ENCODE peak calls at places on chromosomes 11 and 22, in four cellular contexts. E, Q, X and T are unnamed samples.

GRCh38 chr11:17432041-17432440 is 43.6 kb upstream of the KCNJ11 start:
- DNase-seq in Q (no peak), E (no peak), X (no peak), T (no peak)

GRCh38 chr11:85769758-85770157 is 41.2 kb downstream of the SYTL2 start:
- DNase-seq in E (no peak), X (no peak), Q (no peak), T (no peak)

GRCh38 chr22:31637938-31638618 is 23.9 kb downstream of the PISD start:
- DNase-seq in E (no peak), Q (no peak), X (no peak), T (peak)

GRCh38 chr11:72430743-72431570 is 3.4 kb downstream of the CLPB start:
- DNase-seq in E (peak), X (no peak), Q (peak), T (no peak)

GRCh38 chr11:128796275-128796674 is 70.8 kb downstream of the KCNJ1 start:
- DNase-seq in Q (no peak), E (peak), X (no peak), T (peak)

GRCh38 chr22:38031491-38031890 is 25.7 kb upstream of the PICK1 start:
- DNase-seq in Q (no peak), X (no peak), E (no peak), T (no peak)

GRCh38 chr22:41831828-41832552 is 915 bp upstream of the SREBF2 start:
- DNase-seq in E (no peak), X (no peak), Q (no peak), T (no peak)

GRCh38 chr11:94423467-94423866 is 22.2 kb upstream of the GPR83 start:
- DNase-seq in X (no peak), E (no peak), Q (no peak), T (no peak)

GRCh38 chr22:22576244-22576988 is 17.4 kb upstream of the PRAME start:
- DNase-seq in E (peak), Q (peak), X (no peak), T (no peak)

GRCh38 chr11:64265176-64266160 is 14.1 kb downstream of the PLCB3 start:
- DNase-seq in Q (no peak), X (no peak), E (no peak), T (no peak)

GRCh38 chr11:112663947-112664634 is 297.1 kb upstream of the NCAM1 start:
- DNase-seq in E (no peak), Q (no peak), X (no peak), T (no peak)

GRCh38 chr11:78715639-78716311 is 141.1 kb upstream of the NARS2 start:
- DNase-seq in X (peak), Q (peak), E (peak), T (peak)

DNA sequence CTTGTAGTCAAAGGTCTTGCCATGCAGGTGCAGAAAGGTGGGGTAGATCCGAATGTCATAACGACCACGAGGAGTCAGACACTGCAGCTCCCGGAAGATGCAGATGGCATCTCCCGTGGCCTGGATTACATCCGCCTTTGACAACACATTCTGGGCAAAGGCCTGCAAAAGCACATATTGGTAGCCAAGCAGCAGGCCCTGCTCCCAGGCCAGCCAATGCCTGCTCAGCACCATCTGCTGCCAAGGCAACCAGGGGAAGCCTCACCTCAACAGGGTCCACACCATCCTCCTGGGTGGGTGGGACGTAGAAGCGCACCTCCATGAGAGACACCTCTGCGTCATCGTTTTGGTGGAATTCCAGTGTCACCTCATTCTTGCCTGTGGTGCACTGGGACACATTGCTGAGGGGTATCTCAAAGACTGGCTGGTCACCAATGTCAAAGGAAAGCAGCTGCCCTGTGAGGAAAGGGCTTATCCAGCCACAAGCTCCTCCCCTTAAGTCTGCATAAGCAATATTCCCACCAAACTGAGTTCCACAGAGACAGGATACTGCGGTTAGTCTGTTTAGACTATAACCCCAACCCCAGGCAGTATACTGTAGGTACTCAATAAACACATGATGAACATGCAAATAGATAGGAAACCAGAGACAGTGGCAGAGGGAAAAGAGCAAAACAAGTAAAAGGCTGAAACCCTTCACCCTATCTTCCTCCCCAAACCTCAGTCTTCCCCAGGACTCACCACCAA is 2.8 kb downstream of the SSRP1 start:
- DNase-seq in X (no peak), Q (no peak), E (no peak), T (no peak)
- TF ChIP-seq POLR2AphosphoS5 in X (no peak), Q (no peak), E (no peak), T (no peak)

GRCh38 chr11:34192481-34193401 is 87.3 kb downstream of the NAT10 start:
- DNase-seq in Q (no peak), E (no peak), X (no peak), T (no peak)
- TF ChIP-seq TAF1 in Q (no peak), E (no peak), X (no peak), T (no peak)

GRCh38 chr11:20561915-20562314 is 37.5 kb upstream of the SLC6A5 start:
- DNase-seq in Q (no peak), E (no peak), X (no peak), T (no peak)
- TF ChIP-seq POLR2A in Q (no peak), E (no peak), X (no peak), T (no peak)

GRCh38 chr11:134155456-134155855 is 68.3 kb downstream of the NCAPD3 start:
- DNase-seq in X (no peak), E (no peak), Q (no peak), T (no peak)

GRCh38 chr11:134159652-134160051 is 64.1 kb downstream of the NCAPD3 start:
- DNase-seq in Q (no peak), E (no peak), X (no peak), T (no peak)

GRCh38 chr11:134158023-134158422 is 65.7 kb downstream of the NCAPD3 start:
- DNase-seq in E (no peak), X (no peak), Q (no peak), T (no peak)

GRCh38 chr11:134155946-134156865 is 67.6 kb downstream of the NCAPD3 start:
- DNase-seq in Q (no peak), E (no peak), X (no peak), T (no peak)

DNA sequence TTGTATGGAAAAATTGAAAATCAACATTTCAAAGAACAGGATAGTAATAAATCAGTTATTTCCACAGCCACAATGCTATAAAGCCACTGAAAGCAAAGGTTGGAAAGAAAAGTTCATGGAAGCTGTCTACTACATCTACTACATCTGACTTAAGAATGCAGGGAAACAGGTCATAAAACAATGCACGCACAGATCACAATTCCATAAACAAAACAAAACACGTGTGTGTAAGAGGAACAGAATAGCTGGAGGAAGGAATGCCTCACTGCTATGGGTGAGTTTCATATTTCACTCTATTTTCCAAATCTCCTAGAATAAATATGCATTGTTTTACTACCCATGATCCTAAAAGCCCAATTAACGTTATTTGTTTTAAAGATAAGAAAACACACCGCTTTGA is 66.3 kb downstream of the NCAPD3 start:
- DNase-seq in E (no peak), X (no peak), Q (no peak), T (no peak)
- TF ChIP-seq POLR2AphosphoS5 in E (no peak), X (no peak), Q (no peak), T (no peak)

GRCh38 chr11:132895340-132895739 is 637.0 kb downstream of the OPCML start:
- DNase-seq in Q (no peak), E (no peak), X (no peak), T (no peak)
- TF ChIP-seq TAF1 in Q (no peak), E (no peak), X (no peak), T (no peak)

GRCh38 chr11:131223198-131223975 is 147.0 kb upstream of the NTM start:
- DNase-seq in E (no peak), X (no peak), Q (no peak), T (no peak)

GRCh38 chr11:131234146-131234680 is 136.2 kb upstream of the NTM start:
- DNase-seq in X (no peak), E (no peak), Q (no peak), T (no peak)

GRCh38 chr11:131228378-131228777 is 142.0 kb upstream of the NTM start:
- DNase-seq in E (no peak), Q (no peak), X (no peak), T (no peak)

GRCh38 chr11:131231317-131231716 is 139.1 kb upstream of the NTM start:
- DNase-seq in Q (no peak), E (no peak), X (no peak), T (no peak)

DNA sequence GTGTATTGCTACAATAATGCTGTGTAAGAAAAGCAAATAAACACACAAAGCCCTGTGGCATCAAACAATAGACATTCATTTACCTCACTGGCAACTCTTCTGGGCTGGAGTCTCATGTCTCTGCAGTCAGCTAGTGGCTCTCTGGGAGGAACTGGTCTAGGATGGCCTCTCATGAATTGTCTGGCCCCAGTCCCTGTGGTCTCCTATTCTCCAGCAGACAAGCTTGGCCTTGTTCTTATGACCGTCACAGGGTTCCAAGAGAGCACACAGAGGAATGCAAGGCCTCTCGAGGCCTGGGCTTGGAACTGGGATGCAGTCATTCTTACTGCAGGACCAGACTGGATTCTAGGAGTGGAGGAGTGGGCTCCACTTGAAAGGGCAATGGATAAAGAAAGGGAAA is 141.2 kb upstream of the NTM start:
- DNase-seq in Q (no peak), E (no peak), X (no peak), T (no peak)
- TF ChIP-seq POLR2A in Q (no peak), E (no peak), X (no peak), T (no peak)